ENCODE peak calls at places on chromosomes 13 and 19, in nine cellular contexts. R, T, M, P, U, V, E, O and I are unnamed samples.

GRCh38 chr13:111326621-111326965 is 6.2 kb downstream of the TEX29 start:
- DNase-seq in R (no peak), T (no peak), M (no peak), P (no peak), U (no peak), V (no peak), E (no peak), O (no peak), I (no peak)

GRCh38 chr13:99307648-99308339 is 595 bp upstream of the GPR183 start:
- DNase-seq in R (no peak), T (peak; percentile 83), M (no peak), P (peak; percentile 82), U (no peak), V (no peak), E (no peak), O (no peak), I (peak; percentile 75)

GRCh38 chr19:43699506-43700367 is 16.1 kb upstream of the IRGC start:
- DNase-seq in R (no peak), T (no peak), M (no peak), P (peak; percentile 48), U (peak; percentile 93), V (peak; percentile 63), E (no peak), O (peak; percentile 27), I (peak; percentile 34)

GRCh38 chr13:21813110-21813509 is 142.2 kb downstream of the FGF9 start:
- DNase-seq in R (no peak), T (no peak), M (no peak), P (no peak), U (peak; percentile 47), V (no peak), E (no peak), O (no peak), I (no peak)

GRCh38 chr19:47573076-47574026 is at the start of gene ZNF541:
- DNase-seq in R (peak; percentile 69), T (no peak), M (peak; percentile 85), P (no peak), U (peak; percentile 43), V (no peak), E (peak; percentile 50), O (no peak), I (peak; percentile 61)

GRCh38 chr13:112881656-112882554 is 87.1 kb upstream of the MCF2L start:
- DNase-seq in R (peak; percentile 55), T (no peak), M (no peak), P (no peak), U (no peak), V (no peak), E (no peak), O (no peak), I (no peak)

GRCh38 chr13:39998166-39998565 is 342.7 kb downstream of the COG6 start:
- DNase-seq in R (no peak), T (peak; percentile 32), M (peak; percentile 38), P (no peak), U (no peak), V (no peak), E (no peak), O (no peak), I (no peak)

GRCh38 chr19:32890841-32891240 is 21.3 kb upstream of the SLC7A9 start:
- DNase-seq in R (no peak), T (no peak), M (no peak), P (no peak), U (no peak), V (no peak), E (no peak), O (no peak), I (no peak)

GRCh38 chr19:48746738-48747575 is at the start of gene IZUMO1:
- DNase-seq in R (no peak), T (peak; percentile 40), M (peak; percentile 50), P (peak; percentile 82), U (peak; percentile 97), V (peak; percentile 83), E (no peak), O (peak; percentile 73), I (peak; percentile 92)

GRCh38 chr13:112103971-112104872 is 37.3 kb downstream of the SOX1 start:
- DNase-seq in R (no peak), T (no peak), M (no peak), P (peak; percentile 29), U (peak; percentile 86), V (peak; percentile 99), E (no peak), O (no peak), I (no peak)

GRCh38 chr13:28336193-28336657 is 158.7 kb downstream of the FLT1 start:
- DNase-seq in R (no peak), T (no peak), M (no peak), P (no peak), U (no peak), V (no peak), E (no peak), O (no peak), I (no peak)

GRCh38 chr19:45804140-45804958 is 10.8 kb downstream of the RSPH6A start:
- DNase-seq in R (no peak), T (no peak), M (no peak), P (no peak), U (no peak), V (no peak), E (no peak), O (no peak), I (no peak)

GRCh38 chr19:4909172-4909896 is at the start of gene UHRF1:
- DNase-seq in R (no peak), T (peak; percentile 85), M (no peak), P (peak; percentile 18), U (peak; percentile 44), V (no peak), E (no peak), O (no peak), I (no peak)

GRCh38 chr13:88086577-88086976 is 415.4 kb downstream of the SLITRK5 start:
- DNase-seq in R (no peak), T (no peak), M (no peak), P (no peak), U (no peak), V (no peak), E (no peak), O (no peak), I (no peak)

GRCh38 chr19:23437901-23438300 is 42.6 kb upstream of the ZNF91 start:
- DNase-seq in R (no peak), T (no peak), M (no peak), P (no peak), U (peak; percentile 29), V (no peak), E (no peak), O (no peak), I (no peak)

GRCh38 chr19:32418155-32418554 is 12.6 kb downstream of the DPY19L3 start:
- DNase-seq in R (no peak), T (no peak), M (no peak), P (no peak), U (no peak), V (no peak), E (no peak), O (no peak), I (no peak)

GRCh38 chr13:99316657-99317244 is 9.6 kb upstream of the GPR183 start:
- DNase-seq in R (no peak), T (no peak), M (no peak), P (no peak), U (no peak), V (no peak), E (no peak), O (no peak), I (peak; percentile 90)

GRCh38 chr13:108342369-108343289 is 73.1 kb downstream of the TNFSF13B start:
- DNase-seq in R (no peak), T (peak; percentile 33), M (peak; percentile 54), P (peak; percentile 60), U (peak; percentile 65), V (peak; percentile 14), E (no peak), O (no peak), I (peak; percentile 78)

GRCh38 chr19:18194208-18194530 is 1.2 kb downstream of the MPV17L2 start:
- DNase-seq in R (no peak), T (no peak), M (no peak), P (no peak), U (no peak), V (no peak), E (no peak), O (no peak), I (no peak)

GRCh38 chr19:18193388-18194207 is 580 bp downstream of the MPV17L2 start:
- DNase-seq in R (no peak), T (no peak), M (no peak), P (peak; percentile 35), U (no peak), V (no peak), E (no peak), O (no peak), I (no peak)

GRCh38 chr19:18192673-18193387 is at the start of gene MPV17L2:
- DNase-seq in R (peak; percentile 99), T (peak; percentile 100), M (peak; percentile 99), P (peak; percentile 100), U (peak; percentile 100), V (peak; percentile 99), E (peak; percentile 99), O (peak; percentile 100), I (peak; percentile 100)

GRCh38 chr19:18191640-18192062 is 1.4 kb upstream of the MPV17L2 start:
- DNase-seq in R (no peak), T (no peak), M (no peak), P (no peak), U (no peak), V (no peak), E (no peak), O (no peak), I (no peak)

DNA sequence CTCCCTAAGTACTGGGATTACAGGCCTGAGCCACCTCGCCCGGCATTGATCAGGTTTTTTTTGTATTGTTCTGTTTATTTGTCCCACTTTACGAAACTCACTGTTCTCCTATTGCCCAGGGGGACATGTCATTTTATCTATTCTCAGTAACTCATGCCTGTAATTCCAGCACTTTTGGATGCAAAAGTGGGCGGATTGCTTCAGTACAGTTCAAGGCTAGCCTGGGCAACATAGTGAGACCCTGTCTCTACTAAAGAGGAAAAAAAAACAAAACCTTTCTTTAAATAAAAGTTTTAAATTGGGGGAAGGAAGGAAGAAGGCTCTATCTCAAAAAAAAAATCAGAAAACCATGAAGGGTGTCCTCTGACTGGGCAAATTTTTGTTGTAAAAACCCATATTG is 2.7 kb upstream of the MPV17L2 start:
- DNase-seq in R (no peak), T (no peak), M (no peak), P (no peak), U (no peak), V (no peak), E (no peak), O (no peak), I (no peak)
- H3K4me3 ChIP-seq in R (no peak overlapping the region), T (no peak overlapping the region), M (no peak overlapping the region), P (no peak overlapping the region), U (no peak overlapping the region), V (no peak overlapping the region), E (no peak overlapping the region), O (no peak overlapping the region), I (no peak overlapping the region)

GRCh38 chr13:102729560-102730275 is 34.9 kb upstream of the METTL21C start:
- DNase-seq in R (no peak), T (no peak), M (no peak), P (no peak), U (peak; percentile 17), V (no peak), E (no peak), O (peak; percentile 26), I (peak; percentile 87)
- H3K4me3 ChIP-seq in R (no peak overlapping the region), T (no peak overlapping the region), M (no peak overlapping the region), P (no peak overlapping the region), U (no peak overlapping the region), V (no peak overlapping the region), E (no peak overlapping the region), O (no peak overlapping the region), I (peak overlapping the region; percentile 12)

GRCh38 chr13:26698392-26699196 is 62.0 kb downstream of the GPR12 start:
- DNase-seq in R (no peak), T (peak; percentile 80), M (peak; percentile 70), P (peak; percentile 74), U (peak; percentile 86), V (peak; percentile 83), E (peak; percentile 86), O (peak; percentile 75), I (peak; percentile 93)
- H3K4me3 ChIP-seq in R (peak overlapping the region; percentile 11), T (no peak overlapping the region), M (no peak overlapping the region), P (no peak overlapping the region), U (peak overlapping the region; percentile 44), V (no peak overlapping the region), E (no peak overlapping the region), O (peak overlapping the region; percentile 8), I (peak overlapping the region; percentile 34)

GRCh38 chr19:7677664-7678311 is 898 bp downstream of the MCEMP1 start:
- DNase-seq in R (no peak), T (no peak), M (no peak), P (no peak), U (no peak), V (no peak), E (no peak), O (no peak), I (no peak)
- H3K4me3 ChIP-seq in R (no peak overlapping the region), T (no peak overlapping the region), M (no peak overlapping the region), P (no peak overlapping the region), U (no peak overlapping the region), V (no peak overlapping the region), E (no peak overlapping the region), O (no peak overlapping the region), I (no peak overlapping the region)